ENCODE peak calls at places on chromosomes 3 and 15, in six cellular contexts. One of them, this sample, is unnamed.

GRCh38 chr15:32888221-32888761 is 170.5 kb downstream of the GREM1 start:
- DNase-seq in PC-9: no peak
- DNase-seq in AG09309: peak; percentile 45
- DNase-seq in endodermal cell: no peak
- DNase-seq in cardiac fibroblast: no peak
- DNase-seq in neural progenitor cell: no peak
- DNase-seq in this sample: no peak

GRCh38 chr3:126402666-126403302 is 8.1 kb downstream of the CFAP100 start:
- DNase-seq in PC-9: no peak
- DNase-seq in AG09309: no peak
- DNase-seq in endodermal cell: no peak
- DNase-seq in cardiac fibroblast: no peak
- DNase-seq in neural progenitor cell: no peak
- DNase-seq in this sample: no peak

GRCh38 chr3:65181397-65181871 is 493.6 kb upstream of the ADAMTS9 start:
- DNase-seq in PC-9: no peak
- DNase-seq in AG09309: no peak
- DNase-seq in endodermal cell: peak; percentile 53
- DNase-seq in cardiac fibroblast: peak; percentile 53
- DNase-seq in neural progenitor cell: no peak
- DNase-seq in this sample: no peak

GRCh38 chr3:30354972-30355371 is 251.4 kb upstream of the TGFBR2 start:
- DNase-seq in PC-9: no peak
- DNase-seq in AG09309: no peak
- DNase-seq in endodermal cell: no peak
- DNase-seq in cardiac fibroblast: no peak
- DNase-seq in neural progenitor cell: no peak
- DNase-seq in this sample: no peak

GRCh38 chr3:133663569-133664313 is 2.0 kb upstream of the TOPBP1 start:
- DNase-seq in PC-9: peak; percentile 49
- DNase-seq in AG09309: peak; percentile 8
- DNase-seq in endodermal cell: peak; percentile 70
- DNase-seq in cardiac fibroblast: peak; percentile 70
- DNase-seq in neural progenitor cell: peak; percentile 83
- DNase-seq in this sample: no peak

GRCh38 chr15:58070801-58071418 is 5.4 kb upstream of the ALDH1A2 start:
- DNase-seq in PC-9: no peak
- DNase-seq in AG09309: peak; percentile 8
- DNase-seq in endodermal cell: peak; percentile 84
- DNase-seq in cardiac fibroblast: peak; percentile 76
- DNase-seq in neural progenitor cell: peak; percentile 69
- DNase-seq in this sample: no peak

GRCh38 chr3:187919990-187920389 is 174.7 kb upstream of the BCL6 start:
- DNase-seq in PC-9: peak; percentile 45
- DNase-seq in AG09309: no peak
- DNase-seq in endodermal cell: no peak
- DNase-seq in cardiac fibroblast: peak; percentile 6
- DNase-seq in neural progenitor cell: no peak
- DNase-seq in this sample: no peak

GRCh38 chr15:89724621-89725020 is 26.4 kb downstream of the MESP1 start:
- DNase-seq in PC-9: no peak
- DNase-seq in AG09309: no peak
- DNase-seq in endodermal cell: no peak
- DNase-seq in cardiac fibroblast: no peak
- DNase-seq in neural progenitor cell: no peak
- DNase-seq in this sample: no peak

GRCh38 chr15:86162172-86162591 is 82.5 kb downstream of the AGBL1 start:
- DNase-seq in PC-9: no peak
- DNase-seq in AG09309: no peak
- DNase-seq in endodermal cell: no peak
- DNase-seq in cardiac fibroblast: no peak
- DNase-seq in neural progenitor cell: no peak
- DNase-seq in this sample: no peak

GRCh38 chr15:81106560-81106959 is 27.5 kb upstream of the CFAP161 start:
- DNase-seq in PC-9: peak; percentile 48
- DNase-seq in AG09309: peak; percentile 65
- DNase-seq in endodermal cell: peak; percentile 82
- DNase-seq in cardiac fibroblast: peak; percentile 90
- DNase-seq in neural progenitor cell: peak; percentile 58
- DNase-seq in this sample: peak; percentile 42

GRCh38 chr3:59103552-59103951 is 53.7 kb upstream of the CFAP20DC start:
- DNase-seq in PC-9: no peak
- DNase-seq in AG09309: no peak
- DNase-seq in endodermal cell: no peak
- DNase-seq in cardiac fibroblast: no peak
- DNase-seq in neural progenitor cell: no peak
- DNase-seq in this sample: no peak

GRCh38 chr3:56780935-56781334 is 20.8 kb downstream of the ARHGEF3 start:
- DNase-seq in PC-9: no peak
- DNase-seq in AG09309: no peak
- DNase-seq in endodermal cell: no peak
- DNase-seq in cardiac fibroblast: no peak
- DNase-seq in neural progenitor cell: no peak
- DNase-seq in this sample: no peak

GRCh38 chr15:61034793-61035710 is 194.1 kb downstream of the RORA start:
- DNase-seq in PC-9: no peak
- DNase-seq in AG09309: peak; percentile 57
- DNase-seq in endodermal cell: no peak
- DNase-seq in cardiac fibroblast: peak; percentile 87
- DNase-seq in neural progenitor cell: no peak
- DNase-seq in this sample: no peak

GRCh38 chr15:80052597-80053304 is 6.7 kb upstream of the ZFAND6 start:
- DNase-seq in PC-9: no peak
- DNase-seq in AG09309: no peak
- DNase-seq in endodermal cell: no peak
- DNase-seq in cardiac fibroblast: no peak
- DNase-seq in neural progenitor cell: no peak
- DNase-seq in this sample: no peak

GRCh38 chr15:99197861-99198260 is 51.5 kb downstream of the TTC23 start:
- DNase-seq in PC-9: no peak
- DNase-seq in AG09309: no peak
- DNase-seq in endodermal cell: no peak
- DNase-seq in cardiac fibroblast: no peak
- DNase-seq in neural progenitor cell: no peak
- DNase-seq in this sample: no peak

DNA sequence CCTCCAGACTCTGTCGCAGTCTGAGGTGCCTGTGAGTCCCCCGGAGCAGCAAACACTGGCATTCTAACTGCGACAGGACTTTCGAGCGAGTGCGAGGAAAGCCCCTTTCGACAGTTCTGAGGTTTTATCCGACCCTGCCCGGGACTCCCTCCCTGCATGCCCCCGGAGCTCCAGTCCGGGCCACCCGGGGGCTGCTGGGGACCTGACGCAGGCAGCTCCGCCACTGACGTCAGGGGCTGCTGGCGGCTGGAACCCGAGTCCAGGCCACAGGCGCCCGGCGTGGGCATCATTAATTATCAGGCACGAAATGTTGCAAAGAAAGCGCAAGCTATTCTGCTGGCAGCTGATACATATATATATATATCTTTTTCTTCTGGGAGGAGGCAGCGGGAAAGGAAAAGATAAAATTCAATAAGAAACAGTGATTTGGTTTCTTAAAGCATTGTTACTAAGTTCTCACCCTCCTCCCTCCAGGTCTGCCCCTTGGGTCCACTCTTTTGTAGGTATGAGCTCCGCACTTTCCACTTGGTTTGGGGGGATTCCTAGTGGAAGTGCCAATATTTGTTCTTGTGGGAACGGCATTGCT is 15.3 kb downstream of the ZIC1 start:
- DNase-seq in PC-9: no peak
- DNase-seq in AG09309: no peak
- DNase-seq in endodermal cell: peak; percentile 70
- DNase-seq in cardiac fibroblast: no peak
- DNase-seq in neural progenitor cell: peak; percentile 66
- DNase-seq in this sample: no peak
- H3K4me3 ChIP-seq in PC-9: no peak overlapping the region
- H3K4me3 ChIP-seq in AG09309: no peak overlapping the region
- H3K4me3 ChIP-seq in endodermal cell: peak overlapping the region; percentile 57
- H3K4me3 ChIP-seq in cardiac fibroblast: no peak overlapping the region
- H3K4me3 ChIP-seq in neural progenitor cell: peak overlapping the region; percentile 32
- H3K4me3 ChIP-seq in this sample: no peak overlapping the region

GRCh38 chr3:142500211-142500610 is 52.4 kb upstream of the XRN1 start:
- DNase-seq in PC-9: no peak
- DNase-seq in AG09309: no peak
- DNase-seq in endodermal cell: no peak
- DNase-seq in cardiac fibroblast: peak; percentile 66
- DNase-seq in neural progenitor cell: no peak
- DNase-seq in this sample: no peak

GRCh38 chr3:142498397-142499180 is 50.8 kb upstream of the XRN1 start:
- DNase-seq in PC-9: no peak
- DNase-seq in AG09309: no peak
- DNase-seq in endodermal cell: no peak
- DNase-seq in cardiac fibroblast: peak; percentile 72
- DNase-seq in neural progenitor cell: no peak
- DNase-seq in this sample: no peak

GRCh38 chr3:142497729-142498128 is 49.9 kb upstream of the XRN1 start:
- DNase-seq in PC-9: no peak
- DNase-seq in AG09309: no peak
- DNase-seq in endodermal cell: no peak
- DNase-seq in cardiac fibroblast: no peak
- DNase-seq in neural progenitor cell: no peak
- DNase-seq in this sample: no peak

GRCh38 chr3:142502187-142502985 is 54.5 kb upstream of the XRN1 start:
- DNase-seq in PC-9: no peak
- DNase-seq in AG09309: no peak
- DNase-seq in endodermal cell: no peak
- DNase-seq in cardiac fibroblast: no peak
- DNase-seq in neural progenitor cell: no peak
- DNase-seq in this sample: no peak

DNA sequence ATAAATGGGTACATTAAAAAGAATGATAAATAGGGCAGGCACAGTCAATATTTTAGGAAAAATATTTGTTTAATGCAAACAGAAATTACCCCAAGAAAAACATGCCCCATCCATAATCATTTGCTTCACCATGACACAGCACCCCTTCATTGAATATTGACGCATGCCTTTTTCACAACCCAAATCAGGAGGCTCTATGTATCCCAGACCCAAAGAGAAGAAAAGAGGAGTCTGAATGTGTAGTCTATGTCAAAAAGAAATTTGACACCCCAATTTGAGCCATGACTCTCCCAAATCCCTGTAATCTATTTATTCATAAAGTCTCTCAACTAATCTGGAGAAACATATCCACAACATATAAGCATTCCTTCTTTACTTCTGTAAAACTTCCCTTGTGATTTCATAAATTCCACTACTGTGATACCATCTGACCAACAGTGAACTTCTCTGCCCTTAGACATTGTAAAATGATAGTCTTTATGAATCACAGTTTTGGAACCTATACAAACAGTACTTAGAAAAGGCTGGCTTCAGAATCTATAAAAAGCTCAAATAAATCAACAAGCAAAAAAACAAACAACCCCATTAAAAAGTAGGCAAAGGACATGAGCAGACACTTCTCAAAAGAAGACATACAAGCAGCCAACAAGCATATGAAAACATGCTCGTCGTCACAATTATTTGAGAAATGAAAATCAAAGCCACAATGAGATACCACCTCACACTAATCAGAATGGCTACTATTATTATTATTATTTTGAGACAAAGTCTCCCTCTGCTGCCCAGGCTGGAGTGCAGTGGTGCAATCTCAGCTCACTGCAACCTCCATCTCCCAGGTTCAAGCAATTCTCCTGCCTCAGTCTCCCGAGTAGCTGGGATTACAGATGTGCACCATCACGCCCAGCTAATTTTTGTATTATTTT is 53.4 kb upstream of the XRN1 start:
- DNase-seq in PC-9: peak; percentile 88
- DNase-seq in AG09309: peak; percentile 69
- DNase-seq in endodermal cell: no peak
- DNase-seq in cardiac fibroblast: peak; percentile 77
- DNase-seq in neural progenitor cell: no peak
- DNase-seq in this sample: peak; percentile 83
- TF ChIP-seq CTCF in PC-9: no peak
- TF ChIP-seq CTCF in AG09309: no peak
- TF ChIP-seq CTCF in endodermal cell: no peak
- TF ChIP-seq CTCF in cardiac fibroblast: no peak
- TF ChIP-seq CTCF in neural progenitor cell: no peak
- TF ChIP-seq CTCF in this sample: no peak

GRCh38 chr15:74376226-74376625 is 8.8 kb upstream of the CYP11A1 start:
- DNase-seq in PC-9: no peak
- DNase-seq in AG09309: no peak
- DNase-seq in endodermal cell: no peak
- DNase-seq in cardiac fibroblast: no peak
- DNase-seq in neural progenitor cell: no peak
- DNase-seq in this sample: no peak

GRCh38 chr15:74373056-74373650 is 5.7 kb upstream of the CYP11A1 start:
- DNase-seq in PC-9: no peak
- DNase-seq in AG09309: no peak
- DNase-seq in endodermal cell: no peak
- DNase-seq in cardiac fibroblast: no peak
- DNase-seq in neural progenitor cell: no peak
- DNase-seq in this sample: no peak

GRCh38 chr15:74375303-74375693 is 7.9 kb upstream of the CYP11A1 start:
- DNase-seq in PC-9: peak; percentile 70
- DNase-seq in AG09309: peak; percentile 35
- DNase-seq in endodermal cell: peak; percentile 94
- DNase-seq in cardiac fibroblast: peak; percentile 89
- DNase-seq in neural progenitor cell: peak; percentile 86
- DNase-seq in this sample: no peak

GRCh38 chr15:74373731-74374647 is 6.5 kb upstream of the CYP11A1 start:
- DNase-seq in PC-9: peak; percentile 73
- DNase-seq in AG09309: no peak
- DNase-seq in endodermal cell: peak; percentile 99
- DNase-seq in cardiac fibroblast: peak; percentile 84
- DNase-seq in neural progenitor cell: peak; percentile 95
- DNase-seq in this sample: no peak

GRCh38 chr15:74374648-74375302 is 7.3 kb upstream of the CYP11A1 start:
- DNase-seq in PC-9: no peak
- DNase-seq in AG09309: no peak
- DNase-seq in endodermal cell: no peak
- DNase-seq in cardiac fibroblast: no peak
- DNase-seq in neural progenitor cell: no peak
- DNase-seq in this sample: no peak
- H3K4me3 ChIP-seq in PC-9: peak overlapping the region; percentile 67
- H3K4me3 ChIP-seq in AG09309: peak overlapping the region; percentile 58
- H3K4me3 ChIP-seq in endodermal cell: peak overlapping the region; percentile 87
- H3K4me3 ChIP-seq in cardiac fibroblast: peak overlapping the region; percentile 63
- H3K4me3 ChIP-seq in neural progenitor cell: peak overlapping the region; percentile 65
- H3K4me3 ChIP-seq in this sample: peak overlapping the region; percentile 75

GRCh38 chr3:67595424-67595823 is 59.0 kb downstream of the SUCLG2 start:
- DNase-seq in PC-9: no peak
- DNase-seq in AG09309: no peak
- DNase-seq in endodermal cell: no peak
- DNase-seq in cardiac fibroblast: no peak
- DNase-seq in neural progenitor cell: no peak
- DNase-seq in this sample: no peak

GRCh38 chr3:67598814-67599556 is 55.4 kb downstream of the SUCLG2 start:
- DNase-seq in PC-9: no peak
- DNase-seq in AG09309: no peak
- DNase-seq in endodermal cell: no peak
- DNase-seq in cardiac fibroblast: no peak
- DNase-seq in neural progenitor cell: no peak
- DNase-seq in this sample: no peak

DNA sequence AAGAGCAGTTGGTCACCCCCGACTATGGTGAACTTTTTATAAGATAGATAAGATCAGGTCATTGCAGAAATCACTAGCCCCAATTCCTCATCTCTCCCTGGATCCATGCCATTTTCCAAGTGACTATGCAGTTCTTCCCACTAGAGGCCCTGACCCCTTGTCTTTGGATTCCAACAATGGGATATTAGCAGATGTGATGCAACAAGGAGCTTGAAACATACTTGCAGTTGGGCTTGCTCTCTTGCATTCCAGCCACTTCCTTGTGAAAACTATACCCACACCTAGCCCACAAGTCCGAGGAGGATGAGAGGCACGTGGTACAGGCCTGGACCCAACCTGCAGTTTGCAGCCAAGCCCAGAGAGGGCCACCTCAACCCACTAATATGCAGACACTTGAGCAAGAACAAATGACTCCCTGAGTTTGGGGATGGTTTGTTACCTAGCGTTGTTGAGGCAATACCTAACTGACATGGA is 60.6 kb downstream of the SUCLG2 start:
- DNase-seq in PC-9: peak; percentile 43
- DNase-seq in AG09309: peak; percentile 48
- DNase-seq in endodermal cell: peak; percentile 53
- DNase-seq in cardiac fibroblast: peak; percentile 44
- DNase-seq in neural progenitor cell: no peak
- DNase-seq in this sample: no peak
- TF ChIP-seq CTCF in PC-9: no peak
- TF ChIP-seq CTCF in AG09309: peak; percentile 16
- TF ChIP-seq CTCF in endodermal cell: peak; percentile 40
- TF ChIP-seq CTCF in cardiac fibroblast: peak; percentile 25
- TF ChIP-seq CTCF in neural progenitor cell: peak; percentile 18
- TF ChIP-seq CTCF in this sample: no peak